ENCODE peak calls at places on chromosomes 12 and 14, in five cellular contexts. U, A, P, W and D are unnamed samples.

GRCh38 chr12:14846042-14846587 is 2.8 kb upstream of the ART4 start:
- DNase-seq in U (no peak), A (no peak), P (no peak), W (no peak), D (peak)

GRCh38 chr12:70919597-70920035 is 922 bp downstream of the PTPRR start:
- DNase-seq in U (no peak), A (no peak), P (peak), W (no peak), D (peak)

GRCh38 chr12:31959701-31960391 is 631 bp downstream of the RESF1 start:
- DNase-seq in U (peak), A (peak), P (peak), W (peak), D (peak)

GRCh38 chr12:113242018-113242418 is 20.8 kb downstream of the TPCN1 start:
- DNase-seq in U (no peak), A (no peak), P (no peak), W (no peak), D (peak)

GRCh38 chr12:5407457-5407856 is 24.5 kb upstream of the NTF3 start:
- DNase-seq in U (no peak), A (no peak), P (peak), W (no peak), D (no peak)

GRCh38 chr12:129101404-129101803 is 248.1 kb downstream of the GLT1D1 start:
- DNase-seq in U (no peak), A (peak), P (no peak), W (no peak), D (no peak)

GRCh38 chr12:97313471-97314190 is 149.0 kb upstream of the RMST start:
- DNase-seq in U (no peak), A (no peak), P (no peak), W (no peak), D (peak)

GRCh38 chr12:24898606-24899005 is 50.3 kb downstream of the BCAT1 start:
- DNase-seq in U (no peak), A (no peak), P (no peak), W (no peak), D (no peak)

GRCh38 chr12:50537538-50537919 is 32.7 kb downstream of the DIP2B start:
- DNase-seq in U (no peak), A (no peak), P (no peak), W (no peak), D (peak)

GRCh38 chr14:49164074-49164473 is 422.1 kb downstream of the RPS29 start:
- DNase-seq in U (no peak), A (no peak), P (no peak), W (no peak), D (no peak)